ENCODE peak calls at places on chromosomes 12 and 14, in nine cellular contexts. J, Q, S, W, R, E, N, G and I are unnamed samples.

GRCh38 chr12:123344086-123344485 is 20.6 kb downstream of the SBNO1 start:
- DNase-seq in J (no peak), Q (no peak), S (no peak), W (no peak), R (no peak), E (no peak), N (no peak), G (no peak), I (peak)

GRCh38 chr12:128388461-128388921 is 121.5 kb downstream of the TMEM132C start:
- DNase-seq in J (peak), Q (no peak), S (no peak), W (no peak), R (no peak), E (no peak), N (no peak), G (no peak), I (no peak)

GRCh38 chr12:49777800-49778748 is 36.7 kb downstream of the TMBIM6 start:
- DNase-seq in J (no peak), Q (peak), S (peak), W (no peak), R (peak), E (no peak), N (no peak), G (peak), I (peak)

GRCh38 chr12:47413806-47414205 is 292.0 kb downstream of the RPAP3 start:
- DNase-seq in J (no peak), Q (peak), S (no peak), W (no peak), R (peak), E (no peak), N (no peak), G (no peak), I (no peak)

GRCh38 chr14:61774861-61775260 is 12.6 kb downstream of the SNAPC1 start:
- DNase-seq in J (no peak), Q (no peak), S (no peak), W (no peak), R (no peak), E (no peak), N (no peak), G (no peak), I (no peak)

GRCh38 chr12:87427770-87428169 is 601.4 kb downstream of the C12orf50 start:
- DNase-seq in J (no peak), Q (peak), S (no peak), W (no peak), R (no peak), E (no peak), N (no peak), G (no peak), I (no peak)

GRCh38 chr12:104423273-104423672 is 33.5 kb upstream of the CHST11 start:
- DNase-seq in J (no peak), Q (peak), S (no peak), W (no peak), R (no peak), E (no peak), N (no peak), G (no peak), I (no peak)

GRCh38 chr14:78091361-78091760 is 78.8 kb upstream of the NRXN3 start:
- DNase-seq in J (no peak), Q (no peak), S (no peak), W (no peak), R (no peak), E (no peak), N (no peak), G (no peak), I (no peak)

GRCh38 chr14:94180655-94181271 is 6.6 kb downstream of the PPP4R4 start:
- DNase-seq in J (no peak), Q (peak), S (no peak), W (peak), R (peak), E (no peak), N (no peak), G (peak), I (no peak)

GRCh38 chr14:100081997-100082625 is 16.9 kb downstream of the EVL start:
- DNase-seq in J (no peak), Q (no peak), S (no peak), W (no peak), R (no peak), E (no peak), N (no peak), G (no peak), I (no peak)

GRCh38 chr14:75113932-75114539 is 12.8 kb downstream of the NEK9 start:
- DNase-seq in J (no peak), Q (no peak), S (no peak), W (no peak), R (no peak), E (no peak), N (no peak), G (peak), I (no peak)

GRCh38 chr12:29264424-29264823 is 115.3 kb downstream of the FAR2 start:
- DNase-seq in J (no peak), Q (no peak), S (no peak), W (no peak), R (no peak), E (no peak), N (no peak), G (no peak), I (no peak)

GRCh38 chr14:99229654-99230215 is 42.3 kb downstream of the BCL11B start:
- DNase-seq in J (no peak), Q (no peak), S (peak), W (no peak), R (no peak), E (no peak), N (no peak), G (peak), I (no peak)